ENCODE peak calls at places on chromosomes 16 and 17, in seven cellular contexts. V is HCT116, M is K562, S is vagina, G is tibial nerve, E is breast epithelium, Y is ovary. K is an unnamed sample.

GRCh38 chr16:85916141-85916890 is 17.4 kb downstream of the IRF8 start:
- DNase-seq in S (no peak), G (no peak), Y (no peak), M (peak; percentile 57), V (no peak), E (no peak), K (peak; percentile 78)

GRCh38 chr16:12239953-12240485 is 263.5 kb downstream of the SNX29 start:
- DNase-seq in S (no peak), G (no peak), E (no peak), V (no peak), Y (no peak), M (no peak), K (no peak)

GRCh38 chr16:1653023-1653422 is 25.1 kb upstream of the JPT2 start:
- DNase-seq in Y (no peak), M (no peak), V (no peak), G (no peak), E (no peak), S (no peak), K (no peak)

GRCh38 chr17:4900231-4901107 is 1.1 kb downstream of the C17orf107 start:
- DNase-seq in Y (peak; percentile 49), G (no peak), M (no peak), S (no peak), E (no peak), V (no peak), K (peak; percentile 91)

GRCh38 chr17:81918762-81919545 is 978 bp upstream of the SIRT7 start:
- DNase-seq in G (no peak), Y (no peak), V (no peak), M (peak; percentile 43), E (no peak), S (no peak), K (no peak)

GRCh38 chr17:31085563-31085962 is 9.2 kb upstream of the NF1 start:
- DNase-seq in E (no peak), M (peak; percentile 65), V (no peak), Y (no peak), S (no peak), G (no peak), K (no peak)

GRCh38 chr17:70622382-70623260 is 453.3 kb downstream of the KCNJ2 start:
- DNase-seq in Y (peak; percentile 17), M (peak; percentile 43), V (peak; percentile 38), S (no peak), E (no peak), G (no peak), K (no peak)

GRCh38 chr16:83689385-83689831 is 118.4 kb upstream of the HSBP1 start:
- DNase-seq in M (no peak), V (no peak), G (no peak), Y (no peak), S (no peak), E (no peak), K (no peak)

GRCh38 chr17:5282639-5283217 is 644 bp downstream of the RABEP1 start:
- DNase-seq in S (no peak), G (no peak), M (peak; percentile 27), Y (peak; percentile 21), E (no peak), V (no peak), K (no peak)

GRCh38 chr16:57384248-57385070 is 12.2 kb downstream of the CX3CL1 start:
- DNase-seq in E (no peak), G (no peak), V (no peak), Y (no peak), S (no peak), M (no peak), K (no peak)

GRCh38 chr17:82458885-82459424 is 414 bp downstream of the NARF start:
- DNase-seq in M (peak; percentile 46), V (no peak), E (no peak), G (no peak), Y (no peak), S (peak; percentile 87), K (no peak)

GRCh38 chr16:30079480-30079879 is 3.7 kb downstream of the PPP4C start:
- DNase-seq in V (no peak), Y (no peak), S (no peak), E (no peak), G (no peak), M (no peak), K (peak; percentile 28)

GRCh38 chr16:75506567-75506966 is 11.3 kb upstream of the CHST6 start:
- DNase-seq in Y (no peak), G (no peak), M (no peak), V (peak; percentile 73), E (no peak), S (no peak), K (no peak)

GRCh38 chr17:44187131-44187899 is 543 bp downstream of the TMUB2 start:
- DNase-seq in Y (peak; percentile 67), M (no peak), E (no peak), G (no peak), S (no peak), V (no peak), K (peak; percentile 92)

GRCh38 chr17:44190496-44190895 is 3.7 kb downstream of the TMUB2 start:
- DNase-seq in E (no peak), V (no peak), G (no peak), S (no peak), Y (no peak), M (no peak), K (no peak)

GRCh38 chr17:44186307-44187130 is at the start of gene TMUB2:
- DNase-seq in G (peak; percentile 99), M (peak; percentile 99), E (peak; percentile 99), Y (peak; percentile 99), S (peak; percentile 99), V (peak; percentile 99), K (peak; percentile 99)

GRCh38 chr17:44191389-44191788 is 4.6 kb downstream of the TMUB2 start:
- DNase-seq in S (no peak), V (no peak), Y (no peak), E (no peak), M (no peak), G (no peak), K (no peak)

GRCh38 chr17:44188757-44189403 is 2.1 kb downstream of the TMUB2 start:
- DNase-seq in V (no peak), G (no peak), Y (no peak), E (no peak), M (no peak), S (no peak), K (no peak)
- H3K36me3 ChIP-seq in V (peaks cover 3% of the 10 kb centered on the region), G (peaks cover 8% of the 10 kb centered on the region), Y (no peaks in the 10 kb centered on the region), E (no peaks in the 10 kb centered on the region), M (peaks cover 51% of the 10 kb centered on the region), S (peaks cover 22% of the 10 kb centered on the region), K (peaks cover 52% of the 10 kb centered on the region)

DNA sequence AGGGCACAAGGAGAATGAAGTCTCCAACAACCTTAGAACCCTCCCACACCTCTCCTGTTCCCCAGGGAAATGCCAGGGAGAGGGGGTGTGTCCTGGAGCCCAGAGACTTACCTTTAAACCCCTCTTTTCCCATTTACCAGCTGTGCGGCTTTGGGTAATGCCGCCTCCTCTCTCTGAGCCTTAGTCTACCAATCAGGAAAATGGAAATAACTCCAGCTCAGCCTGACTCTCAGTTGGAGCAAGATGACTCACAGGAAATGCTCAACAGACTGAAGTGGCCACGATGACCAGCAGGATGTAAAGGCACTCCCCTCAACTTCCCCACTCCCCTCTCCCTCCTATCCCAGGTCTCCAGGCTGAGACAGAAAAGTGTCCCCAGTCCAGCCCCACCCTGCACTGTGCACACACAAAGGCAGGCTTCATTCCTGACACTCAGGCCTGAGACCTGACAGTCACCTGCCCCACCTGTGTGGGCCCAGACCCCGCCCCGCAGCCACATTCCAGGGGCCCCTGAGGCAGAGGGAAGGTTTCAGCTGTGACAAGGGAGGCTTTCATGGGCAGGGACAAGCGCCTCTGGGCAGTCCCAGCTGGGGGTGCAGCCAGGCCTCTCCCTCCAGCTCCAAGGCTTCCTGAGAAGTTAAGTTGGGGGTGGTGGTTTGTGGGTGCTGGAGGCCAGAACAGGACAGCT is 3.0 kb upstream of the KRT15 start:
- DNase-seq in S (no peak), V (peak; percentile 97), M (peak; percentile 81), Y (no peak), E (peak; percentile 84), G (no peak), K (no peak)
- TF ChIP-seq POLR2A in S (no peak), V (no peak), M (no peak), Y (no peak), E (no peak), G (no peak), K (no peak)

DNA sequence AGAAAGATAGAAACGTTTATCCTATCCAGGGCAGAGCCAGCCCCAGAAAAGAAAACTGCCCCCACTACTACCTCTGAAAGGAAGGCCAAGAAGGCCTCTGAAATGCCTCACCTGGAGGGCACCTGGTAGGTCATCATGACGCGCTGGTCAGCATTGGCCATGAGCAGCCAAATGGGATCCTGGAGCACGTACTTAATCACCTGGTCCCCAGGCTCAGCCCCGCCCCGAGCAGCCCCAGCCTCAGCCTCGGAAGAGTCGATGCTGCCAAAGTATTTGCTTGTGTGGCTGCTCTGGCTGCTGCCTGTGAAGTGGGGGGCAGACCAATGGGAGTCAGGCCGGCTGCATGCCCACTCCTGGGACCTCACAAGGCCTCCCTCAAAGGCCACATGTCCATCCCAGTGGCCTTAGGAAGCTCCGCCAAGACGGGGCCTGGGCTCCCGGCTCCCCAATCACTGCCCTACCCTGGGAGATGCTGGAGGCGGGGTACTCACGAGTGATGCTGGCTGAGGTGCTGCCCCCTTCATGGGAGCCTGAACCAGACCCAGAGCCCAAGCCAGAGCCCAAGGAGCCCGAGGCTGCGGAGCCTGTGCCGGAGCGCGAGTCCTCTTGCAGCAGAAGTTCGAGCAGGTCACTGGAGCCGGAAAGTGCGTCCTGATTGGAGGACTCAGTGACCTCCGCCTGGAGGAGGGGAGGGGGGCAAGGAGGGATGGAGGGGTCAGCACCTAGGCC is 9.9 kb downstream of the PER1 start:
- DNase-seq in Y (peak; percentile 63), G (no peak), V (no peak), E (no peak), S (no peak), M (no peak), K (no peak)
- H3K36me3 ChIP-seq in Y (no peaks in the 10 kb centered on the region), G (peaks cover 66% of the 10 kb centered on the region), V (peaks cover 53% of the 10 kb centered on the region), E (peaks cover 34% of the 10 kb centered on the region), S (peaks cover 82% of the 10 kb centered on the region), M (peaks cover 58% of the 10 kb centered on the region), K (peaks cover 81% of the 10 kb centered on the region)

GRCh38 chr16:33877-34707 is 19.3 kb downstream of the POLR3K start:
- DNase-seq in S (no peak), G (no peak), E (no peak), V (no peak), M (no peak), Y (no peak), K (no peak)
- TF ChIP-seq POLR2A in S (no peak), G (no peak), E (no peak), V (no peak), M (peak; percentile 54), Y (no peak), K (no peak)

K was measured in spleen.